ENCODE peak calls at places on chromosomes 6 and 20, in five cellular contexts. S is H1, C is HepG2, D is GM12878, W is K562. E is an unnamed sample.

GRCh38 chr20:53599378-53599777 is 5.7 kb upstream of the ZNF217 start:
- DNase-seq in S (peak; percentile 46), C (no peak), D (no peak), W (no peak), E (no peak)

GRCh38 chr6:916160-916559 is 223.2 kb upstream of the EXOC2 start:
- DNase-seq in S (no peak), C (no peak), D (no peak), W (no peak), E (no peak)

GRCh38 chr20:63536997-63537524 is at the start of gene PTK6:
- DNase-seq in S (no peak), C (no peak), D (no peak), W (no peak), E (no peak)

GRCh38 chr20:45470262-45470931 is 844 bp downstream of the WFDC2 start:
- DNase-seq in S (peak; percentile 87), C (no peak), D (no peak), W (no peak), E (no peak)

GRCh38 chr20:25020345-25020744 is 27.8 kb upstream of the APMAP start:
- DNase-seq in S (no peak), C (no peak), D (no peak), W (no peak), E (no peak)

GRCh38 chr20:50348118-50348517 is 157.5 kb downstream of the CEBPB start:
- DNase-seq in S (no peak), C (no peak), D (no peak), W (peak; percentile 70), E (no peak)

GRCh38 chr20:14583413-14583812 is 246.0 kb upstream of the FLRT3 start:
- DNase-seq in S (no peak), C (no peak), D (no peak), W (no peak), E (peak; percentile 15)

GRCh38 chr6:7901056-7901455 is 9.5 kb downstream of the TXNDC5 start:
- DNase-seq in S (no peak), C (no peak), D (no peak), W (no peak), E (no peak)

GRCh38 chr6:112620832-112621569 is 273.9 kb downstream of the RFPL4B start:
- DNase-seq in S (no peak), C (no peak), D (no peak), W (peak; percentile 43), E (no peak)

GRCh38 chr6:155154158-155154830 is 109.5 kb upstream of the CLDN20 start:
- DNase-seq in S (no peak), C (peak; percentile 30), D (no peak), W (peak; percentile 79), E (no peak)

GRCh38 chr6:147586044-147586443 is 77.6 kb downstream of the SAMD5 start:
- DNase-seq in S (no peak), C (no peak), D (no peak), W (no peak), E (no peak)

GRCh38 chr20:64041781-64042771 is 6.1 kb downstream of the C20orf204 start:
- DNase-seq in S (no peak), C (no peak), D (no peak), W (peak; percentile 76), E (no peak)

GRCh38 chr6:112906737-112907136 is 559.6 kb downstream of the RFPL4B start:
- DNase-seq in S (no peak), C (peak; percentile 4), D (no peak), W (no peak), E (no peak)

GRCh38 chr6:54716869-54717268 is 129.7 kb upstream of the FAM83B start:
- DNase-seq in S (no peak), C (no peak), D (no peak), W (no peak), E (no peak)

GRCh38 chr20:46150982-46151381 is 32.9 kb downstream of the CD40 start:
- DNase-seq in S (no peak), C (no peak), D (no peak), W (no peak), E (no peak)

GRCh38 chr6:138115191-138115590 is 8.0 kb upstream of the PERP start:
- DNase-seq in S (no peak), C (no peak), D (no peak), W (no peak), E (no peak)

GRCh38 chr6:103783344-103783743 is 1076.4 kb downstream of the HACE1 start:
- DNase-seq in S (no peak), C (no peak), D (no peak), W (no peak), E (no peak)

GRCh38 chr6:11012295-11012754 is 31.8 kb downstream of the ELOVL2 start:
- DNase-seq in S (no peak), C (peak; percentile 99), D (no peak), W (no peak), E (no peak)

GRCh38 chr6:48085131-48085741 is 25.8 kb downstream of the PTCHD4 start:
- DNase-seq in S (no peak), C (no peak), D (no peak), W (no peak), E (no peak)

GRCh38 chr6:141472550-141472949 is 660.2 kb upstream of the GJE1 start:
- DNase-seq in S (no peak), C (no peak), D (no peak), W (no peak), E (no peak)

GRCh38 chr6:56534680-56535419 is 107.8 kb downstream of the DST start:
- DNase-seq in S (peak; percentile 48), C (no peak), D (no peak), W (no peak), E (no peak)

GRCh38 chr6:63634630-63635029 is 972 bp upstream of the PHF3 start:
- DNase-seq in S (no peak), C (peak; percentile 23), D (no peak), W (peak; percentile 44), E (no peak)

GRCh38 chr20:62732356-62732755 is 23.7 kb downstream of the NTSR1 start:
- DNase-seq in S (no peak), C (no peak), D (no peak), W (no peak), E (no peak)

GRCh38 chr6:138987643-138988468 is at the start of gene REPS1:
- DNase-seq in S (peak; percentile 98), C (peak; percentile 87), D (peak; percentile 40), W (peak; percentile 94), E (peak; percentile 78)

GRCh38 chr6:21820442-21820841 is 226.9 kb downstream of the SOX4 start:
- DNase-seq in S (no peak), C (no peak), D (no peak), W (no peak), E (no peak)

GRCh38 chr6:129141499-129141898 is 258.6 kb downstream of the LAMA2 start:
- DNase-seq in S (no peak), C (no peak), D (no peak), W (no peak), E (no peak)

GRCh38 chr6:156955494-156956183 is 178.5 kb downstream of the ARID1B start:
- DNase-seq in S (no peak), C (no peak), D (no peak), W (no peak), E (no peak)

GRCh38 chr20:36607586-36608387 is 2.2 kb downstream of the RAB5IF start:
- DNase-seq in S (no peak), C (peak; percentile 99), D (no peak), W (no peak), E (no peak)

GRCh38 chr6:144265390-144265789 is 19.7 kb upstream of the UTRN start:
- DNase-seq in S (no peak), C (peak; percentile 67), D (peak; percentile 28), W (no peak), E (no peak)

GRCh38 chr6:161367472-161367871 is 93.6 kb upstream of the AGPAT4 start:
- DNase-seq in S (no peak), C (peak; percentile 31), D (no peak), W (no peak), E (no peak)

GRCh38 chr20:12762725-12763124 is 246.0 kb upstream of the SPTLC3 start:
- DNase-seq in S (no peak), C (no peak), D (no peak), W (no peak), E (no peak)

GRCh38 chr20:906703-907102 is 9.4 kb downstream of the ANGPT4 start:
- DNase-seq in S (no peak), C (no peak), D (no peak), W (no peak), E (no peak)

GRCh38 chr6:31402324-31403282 is 792 bp upstream of the MICA start:
- DNase-seq in S (no peak), C (no peak), D (no peak), W (peak; percentile 52), E (no peak)

GRCh38 chr20:32480361-32481199 is 104.6 kb downstream of the NOL4L start:
- DNase-seq in S (no peak), C (no peak), D (no peak), W (no peak), E (no peak)

DNA sequence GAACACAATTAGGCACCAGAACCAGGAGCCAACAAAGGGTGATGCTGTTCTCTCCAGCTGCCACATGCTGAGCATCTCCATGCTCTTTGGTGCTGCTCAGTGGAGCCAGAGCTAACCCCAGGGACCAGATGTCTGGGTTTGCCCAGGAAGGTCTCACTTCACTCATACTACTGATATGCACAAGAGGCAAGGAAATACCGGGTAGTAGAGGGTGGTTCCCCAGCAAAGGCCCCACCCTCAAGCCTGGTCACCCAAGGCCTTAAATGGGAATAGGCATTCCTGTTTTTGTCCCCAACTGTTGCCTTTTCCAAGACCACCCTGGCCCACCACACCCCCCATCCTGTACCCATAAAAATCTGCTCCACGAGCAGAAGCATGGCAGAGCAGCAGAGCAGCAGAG is 204.5 kb upstream of the TAB2 start:
- DNase-seq in S (no peak), C (no peak), D (no peak), W (no peak), E (no peak)
- TF ChIP-seq ATF3 in S (no peak), C (no peak), D (no peak), W (no peak), E (no peak)

GRCh38 chr6:78611886-78612480 is 255.4 kb upstream of the IRAK1BP1 start:
- DNase-seq in S (no peak), C (peak; percentile 1), D (no peak), W (peak; percentile 1), E (no peak)
- TF ChIP-seq ZNF274 in S (no peak), C (no peak), D (no peak), W (no peak), E (no peak)

GRCh38 chr20:41398408-41398807 is 31.8 kb upstream of the EMILIN3 start:
- DNase-seq in S (no peak), C (no peak), D (no peak), W (no peak), E (no peak)

GRCh38 chr20:41393705-41394066 is 27.1 kb upstream of the EMILIN3 start:
- DNase-seq in S (no peak), C (no peak), D (no peak), W (no peak), E (no peak)

GRCh38 chr20:41394081-41394480 is 27.5 kb upstream of the EMILIN3 start:
- DNase-seq in S (no peak), C (no peak), D (no peak), W (no peak), E (no peak)

GRCh38 chr20:41394931-41395668 is 28.5 kb upstream of the EMILIN3 start:
- DNase-seq in S (no peak), C (no peak), D (no peak), W (no peak), E (no peak)

GRCh38 chr20:41395669-41396664 is 29.3 kb upstream of the EMILIN3 start:
- DNase-seq in S (no peak), C (peak; percentile 76), D (no peak), W (peak; percentile 12), E (no peak)
- TF ChIP-seq ATF3 in S (no peak), C (peak; percentile 15), D (no peak), W (no peak), E (no peak)

GRCh38 chr6:165950316-165950715 is 217.3 kb downstream of the TBXT start:
- DNase-seq in S (no peak), C (no peak), D (no peak), W (no peak), E (no peak)
- TF ChIP-seq ZNF274 in S (no peak), C (no peak), D (no peak), W (no peak), E (no peak)